ENCODE peak calls at places on chromosomes 16 and 17, in four cellular contexts. One of them, this sample, is unnamed.

GRCh38 chr17:28425206-28425605 is 19.2 kb upstream of the SLC46A1 start:
- DNase-seq in HepG2: no peak
- DNase-seq in GM12878: no peak
- DNase-seq in H1: no peak
- DNase-seq in this sample: no peak

GRCh38 chr16:13527332-13527731 is 392.6 kb upstream of the ERCC4 start:
- DNase-seq in H1: no peak
- DNase-seq in HepG2: no peak
- DNase-seq in GM12878: no peak
- DNase-seq in this sample: no peak

GRCh38 chr16:47657032-47657431 is 195.9 kb downstream of the PHKB start:
- DNase-seq in GM12878: no peak
- DNase-seq in H1: no peak
- DNase-seq in HepG2: peak; percentile 94
- DNase-seq in this sample: no peak

GRCh38 chr17:45031231-45032149 is 19.9 kb downstream of the DCAKD start:
- DNase-seq in GM12878: no peak
- DNase-seq in HepG2: no peak
- DNase-seq in H1: no peak
- DNase-seq in this sample: no peak

GRCh38 chr16:79651363-79651762 is 50.8 kb upstream of the MAF start:
- DNase-seq in GM12878: no peak
- DNase-seq in H1: no peak
- DNase-seq in HepG2: no peak
- DNase-seq in this sample: no peak

GRCh38 chr16:47197536-47198179 is 53.9 kb upstream of the NETO2 start:
- DNase-seq in HepG2: no peak
- DNase-seq in H1: no peak
- DNase-seq in GM12878: no peak
- DNase-seq in this sample: no peak

GRCh38 chr16:86048882-86049585 is 150.1 kb downstream of the IRF8 start:
- DNase-seq in HepG2: no peak
- DNase-seq in H1: no peak
- DNase-seq in GM12878: no peak
- DNase-seq in this sample: no peak

GRCh38 chr16:85396879-85397871 is 215.9 kb upstream of the GSE1 start:
- DNase-seq in H1: peak; percentile 53
- DNase-seq in HepG2: peak; percentile 49
- DNase-seq in GM12878: no peak
- DNase-seq in this sample: no peak

GRCh38 chr17:57442914-57443571 is 186.7 kb downstream of the MSI2 start:
- DNase-seq in HepG2: no peak
- DNase-seq in H1: no peak
- DNase-seq in GM12878: no peak
- DNase-seq in this sample: no peak

GRCh38 chr17:292016-292415 is 60.6 kb downstream of the RPH3AL start:
- DNase-seq in H1: no peak
- DNase-seq in GM12878: no peak
- DNase-seq in HepG2: no peak
- DNase-seq in this sample: no peak

GRCh38 chr17:16521070-16521727 is 29.2 kb upstream of the LRRC75A start:
- DNase-seq in HepG2: peak; percentile 87
- DNase-seq in H1: peak; percentile 69
- DNase-seq in GM12878: peak; percentile 39
- DNase-seq in this sample: peak; percentile 64

GRCh38 chr17:62188713-62189112 is 123.6 kb upstream of the MED13 start:
- DNase-seq in GM12878: no peak
- DNase-seq in HepG2: peak; percentile 62
- DNase-seq in H1: no peak
- DNase-seq in this sample: peak; percentile 20

GRCh38 chr17:33121272-33121671 is 129.6 kb downstream of the SPACA3 start:
- DNase-seq in HepG2: no peak
- DNase-seq in GM12878: no peak
- DNase-seq in H1: no peak
- DNase-seq in this sample: no peak

GRCh38 chr17:77602062-77602746 is 356.3 kb upstream of the TNRC6C start:
- DNase-seq in GM12878: no peak
- DNase-seq in HepG2: no peak
- DNase-seq in H1: peak; percentile 38
- DNase-seq in this sample: no peak

GRCh38 chr16:20916289-20916688 is 15.7 kb downstream of the LYRM1 start:
- DNase-seq in H1: no peak
- DNase-seq in GM12878: no peak
- DNase-seq in HepG2: no peak
- DNase-seq in this sample: no peak

GRCh38 chr16:648786-649589 is at the start of gene WDR90:
- DNase-seq in GM12878: peak; percentile 61
- DNase-seq in HepG2: peak; percentile 91
- DNase-seq in H1: peak; percentile 97
- DNase-seq in this sample: peak; percentile 87

GRCh38 chr17:7128174-7128573 is 13.6 kb upstream of the ASGR2 start:
- DNase-seq in GM12878: no peak
- DNase-seq in HepG2: no peak
- DNase-seq in H1: no peak
- DNase-seq in this sample: no peak

GRCh38 chr17:52157603-52158449 is 688 bp downstream of the CA10 start:
- DNase-seq in H1: peak; percentile 72
- DNase-seq in GM12878: no peak
- DNase-seq in HepG2: no peak
- DNase-seq in this sample: no peak

GRCh38 chr16:1296688-1297412 is 12.6 kb upstream of the UBE2I start:
- DNase-seq in GM12878: no peak
- DNase-seq in H1: no peak
- DNase-seq in HepG2: peak; percentile 87
- DNase-seq in this sample: no peak

GRCh38 chr17:50100921-50101345 is 5.8 kb downstream of the PDK2 start:
- DNase-seq in HepG2: no peak
- DNase-seq in GM12878: no peak
- DNase-seq in H1: no peak
- DNase-seq in this sample: no peak

GRCh38 chr17:50184611-50185398 is 16.6 kb downstream of the COL1A1 start:
- DNase-seq in H1: no peak
- DNase-seq in HepG2: no peak
- DNase-seq in GM12878: no peak
- DNase-seq in this sample: no peak

GRCh38 chr17:16470302-16470701 is 21.7 kb downstream of the LRRC75A start:
- DNase-seq in H1: no peak
- DNase-seq in HepG2: no peak
- DNase-seq in GM12878: no peak
- DNase-seq in this sample: no peak

GRCh38 chr17:27469256-27469655 is 13.0 kb downstream of the KSR1 start:
- DNase-seq in GM12878: no peak
- DNase-seq in H1: no peak
- DNase-seq in HepG2: no peak
- DNase-seq in this sample: no peak

GRCh38 chr16:12502671-12503070 is 301.0 kb downstream of the CPPED1 start:
- DNase-seq in HepG2: no peak
- DNase-seq in H1: no peak
- DNase-seq in GM12878: no peak
- DNase-seq in this sample: no peak

GRCh38 chr16:69717066-69717465 is 9.3 kb downstream of the NQO1 start:
- DNase-seq in GM12878: no peak
- DNase-seq in HepG2: no peak
- DNase-seq in H1: peak; percentile 23
- DNase-seq in this sample: no peak

GRCh38 chr16:12081048-12081404 is 104.5 kb downstream of the SNX29 start:
- DNase-seq in GM12878: no peak
- DNase-seq in H1: no peak
- DNase-seq in HepG2: no peak
- DNase-seq in this sample: no peak

GRCh38 chr17:76246080-76247066 is 6.1 kb upstream of the RNF157 start:
- DNase-seq in HepG2: peak; percentile 67
- DNase-seq in GM12878: peak; percentile 98
- DNase-seq in H1: no peak
- DNase-seq in this sample: no peak

GRCh38 chr17:57084361-57084801 is 665 bp upstream of the AKAP1 start:
- DNase-seq in HepG2: no peak
- DNase-seq in GM12878: no peak
- DNase-seq in H1: no peak
- DNase-seq in this sample: no peak

GRCh38 chr16:16131204-16131603 is 92.1 kb downstream of the ABCC6 start:
- DNase-seq in HepG2: no peak
- DNase-seq in H1: no peak
- DNase-seq in GM12878: no peak
- DNase-seq in this sample: no peak
- H3K36me3 ChIP-seq in HepG2: peaks cover 36% of the 10 kb centered on the region
- H3K36me3 ChIP-seq in H1: peaks cover 18% of the 10 kb centered on the region
- H3K36me3 ChIP-seq in GM12878: peaks cover 51% of the 10 kb centered on the region
- H3K36me3 ChIP-seq in this sample: peaks cover 77% of the 10 kb centered on the region

DNA sequence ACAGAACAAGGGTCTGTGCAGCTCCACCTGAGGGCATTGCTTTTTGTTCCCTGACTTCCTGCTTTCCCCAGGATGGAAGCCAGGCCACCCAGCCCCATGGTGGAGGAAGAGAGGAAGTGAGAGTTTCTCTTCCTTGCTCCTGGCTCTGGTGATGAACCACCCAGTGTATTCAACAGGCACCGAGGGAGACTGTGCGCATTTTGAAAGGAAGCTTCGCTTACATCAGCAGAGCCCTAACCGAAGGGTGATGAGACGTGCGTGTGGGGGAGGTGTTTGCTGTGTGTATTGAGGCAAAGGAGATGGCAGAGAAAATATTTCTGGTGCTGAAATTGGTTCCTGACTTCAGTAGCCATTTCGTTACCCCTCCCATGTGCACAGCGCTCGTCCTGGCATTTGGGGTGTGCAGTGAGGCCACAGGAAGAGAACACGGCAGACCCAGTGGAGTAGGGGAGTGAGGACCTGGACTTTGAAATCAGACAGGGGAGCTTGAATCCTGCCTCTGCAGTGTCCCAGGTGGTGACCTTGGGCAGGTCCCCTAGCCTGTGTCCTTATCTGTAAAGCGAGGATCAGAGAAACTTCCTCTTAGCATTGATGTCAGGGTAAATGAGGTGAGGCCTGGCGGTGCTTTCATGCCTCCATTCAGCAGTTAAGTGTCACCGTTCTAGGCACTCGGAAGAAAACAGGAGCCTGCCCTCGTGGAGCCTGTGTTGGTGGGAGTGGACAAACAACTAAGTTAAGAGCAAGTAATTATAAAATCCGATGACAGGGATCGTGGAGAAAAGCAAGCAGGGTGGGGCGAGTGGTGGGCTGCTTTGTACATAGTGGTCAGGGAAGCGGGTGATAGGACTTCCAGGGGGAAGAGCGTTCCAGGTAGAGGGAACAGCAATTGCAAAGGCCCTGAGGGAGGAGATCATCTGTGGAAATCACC is 7.4 kb downstream of the CMIP start:
- DNase-seq in GM12878: no peak
- DNase-seq in H1: no peak
- DNase-seq in HepG2: peak; percentile 99
- DNase-seq in this sample: no peak
- TF ChIP-seq SUZ12 in GM12878: no peak
- TF ChIP-seq SUZ12 in H1: no peak
- TF ChIP-seq SUZ12 in HepG2: no peak
- TF ChIP-seq SUZ12 in this sample: no peak

GRCh38 chr16:17342031-17342430 is 128.7 kb downstream of the XYLT1 start:
- DNase-seq in H1: no peak
- DNase-seq in HepG2: no peak
- DNase-seq in GM12878: no peak
- DNase-seq in this sample: no peak
- H3K4me1 ChIP-seq in H1: no peaks in the 10 kb centered on the region
- H3K4me1 ChIP-seq in HepG2: no peaks in the 10 kb centered on the region
- H3K4me1 ChIP-seq in GM12878: peaks cover 59% of the 10 kb centered on the region
- H3K4me1 ChIP-seq in this sample: peaks cover 3% of the 10 kb centered on the region

GRCh38 chr17:34999456-34999855 is 19.1 kb downstream of the LIG3 start:
- DNase-seq in HepG2: no peak
- DNase-seq in GM12878: no peak
- DNase-seq in H1: no peak
- DNase-seq in this sample: no peak
- H3K36me3 ChIP-seq in HepG2: peaks cover 25% of the 10 kb centered on the region
- H3K36me3 ChIP-seq in GM12878: peaks cover 21% of the 10 kb centered on the region
- H3K36me3 ChIP-seq in H1: peaks cover 79% of the 10 kb centered on the region
- H3K36me3 ChIP-seq in this sample: peaks cover 95% of the 10 kb centered on the region

GRCh38 chr16:88662222-88662842 is 559 bp downstream of the MVD start:
- DNase-seq in HepG2: no peak
- DNase-seq in H1: no peak
- DNase-seq in GM12878: no peak
- DNase-seq in this sample: no peak
- TF ChIP-seq SUZ12 in HepG2: no peak
- TF ChIP-seq SUZ12 in H1: no peak
- TF ChIP-seq SUZ12 in GM12878: no peak
- TF ChIP-seq SUZ12 in this sample: no peak

DNA sequence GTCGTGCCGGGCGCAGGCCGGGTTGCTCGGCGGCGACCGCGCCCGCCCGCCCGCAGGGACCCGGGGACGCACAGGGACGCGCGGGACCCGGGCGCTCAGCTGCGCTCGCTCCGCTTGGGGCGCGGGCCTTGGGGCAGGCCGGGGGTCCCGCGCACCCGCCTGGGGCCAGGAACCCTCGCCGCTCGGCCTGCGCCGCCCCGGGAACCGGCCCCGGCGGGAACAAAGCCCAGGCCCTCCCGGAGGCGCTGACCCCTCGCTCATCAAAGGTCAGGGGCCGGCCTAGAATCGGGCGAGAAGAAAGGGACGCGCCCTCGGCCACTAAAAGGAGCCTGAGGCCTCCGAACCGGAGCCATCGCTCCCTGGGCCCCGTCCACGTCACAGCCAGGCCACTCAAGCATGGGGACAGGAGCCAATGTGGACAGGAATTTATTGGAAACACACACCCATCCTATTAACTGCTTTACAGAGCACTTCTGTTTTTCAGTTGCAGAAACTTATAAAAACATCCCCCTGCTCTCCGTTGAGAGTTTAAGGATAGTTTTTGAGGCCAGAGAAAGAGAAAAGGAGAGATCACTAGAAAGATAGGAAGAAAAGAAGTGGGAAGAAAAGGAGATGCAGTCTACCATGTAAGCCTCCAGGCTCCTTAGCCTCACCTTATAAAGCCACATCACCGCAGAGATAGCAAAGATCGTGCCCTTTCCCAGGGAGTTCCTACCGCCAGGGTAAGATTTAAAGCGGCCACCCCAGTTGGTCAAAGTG is 543 bp upstream of the ZFHX3 start:
- DNase-seq in H1: no peak
- DNase-seq in HepG2: peak; percentile 84
- DNase-seq in GM12878: no peak
- DNase-seq in this sample: no peak
- H3K4me1 ChIP-seq in H1: peaks cover 39% of the 10 kb centered on the region
- H3K4me1 ChIP-seq in HepG2: peaks cover 87% of the 10 kb centered on the region
- H3K4me1 ChIP-seq in GM12878: peaks cover 19% of the 10 kb centered on the region
- H3K4me1 ChIP-seq in this sample: peaks cover 2% of the 10 kb centered on the region

GRCh38 chr17:40027614-40028012 is 12.4 kb downstream of the CSF3 start:
- DNase-seq in GM12878: no peak
- DNase-seq in HepG2: no peak
- DNase-seq in H1: no peak
- DNase-seq in this sample: no peak
- H3K36me3 ChIP-seq in GM12878: peaks cover 19% of the 10 kb centered on the region
- H3K36me3 ChIP-seq in HepG2: peaks cover 43% of the 10 kb centered on the region
- H3K36me3 ChIP-seq in H1: peaks cover 49% of the 10 kb centered on the region
- H3K36me3 ChIP-seq in this sample: peaks cover 85% of the 10 kb centered on the region

GRCh38 chr17:8762012-8762411 is 3.7 kb upstream of the SPDYE4 start:
- DNase-seq in H1: peak; percentile 17
- DNase-seq in GM12878: no peak
- DNase-seq in HepG2: no peak
- DNase-seq in this sample: no peak

DNA sequence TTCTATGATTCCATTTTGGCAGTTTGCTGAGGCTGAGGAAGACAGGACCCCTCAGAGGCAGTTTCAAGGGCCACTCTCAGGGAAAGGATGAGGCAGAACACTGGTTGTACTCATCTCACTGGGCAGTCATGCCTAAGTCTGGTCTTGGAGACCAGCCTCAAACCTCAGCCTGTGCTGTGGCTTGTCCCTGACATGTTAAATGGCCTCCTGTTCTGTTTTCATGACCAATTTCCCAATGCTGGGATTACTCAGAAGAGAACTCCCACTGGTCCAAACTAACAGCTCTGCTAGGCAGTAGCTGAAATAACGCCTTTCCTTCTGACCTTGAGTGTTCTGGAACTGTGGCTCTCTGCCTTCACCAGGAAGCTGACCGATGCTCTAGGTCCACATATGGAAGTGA is 8.4 kb upstream of the SPDYE4 start:
- DNase-seq in HepG2: no peak
- DNase-seq in H1: peak; percentile 8
- DNase-seq in GM12878: no peak
- DNase-seq in this sample: no peak
- TF ChIP-seq SUZ12 in HepG2: no peak
- TF ChIP-seq SUZ12 in H1: no peak
- TF ChIP-seq SUZ12 in GM12878: no peak
- TF ChIP-seq SUZ12 in this sample: no peak